ENCODE peak calls at places on chromosomes 6 and 20, in six cellular contexts. Z is A549, D is endothelial cell of umbilical vein, U is H1, P is WTC11, W is K562. N is an unnamed sample.

GRCh38 chr6:24864345-24864744 is 65.6 kb upstream of the ARMH2 start:
- DNase-seq in W (no peak), U (no peak), Z (no peak), D (no peak), P (no peak), N (no peak)

GRCh38 chr6:37966801-37967200 is 147.3 kb downstream of the ZFAND3 start:
- DNase-seq in P (no peak), D (no peak), Z (no peak), W (no peak), U (no peak), N (no peak)

GRCh38 chr20:11170565-11170964 is 496.8 kb upstream of the JAG1 start:
- DNase-seq in P (no peak), U (no peak), D (no peak), W (no peak), Z (no peak), N (no peak)

GRCh38 chr20:44961868-44962267 is 1.7 kb upstream of the TOMM34 start:
- DNase-seq in U (no peak), Z (no peak), D (peak; percentile 23), P (no peak), W (no peak), N (peak; percentile 30)

GRCh38 chr6:82006027-82006738 is 241.4 kb downstream of the IBTK start:
- DNase-seq in U (peak; percentile 46), W (no peak), Z (no peak), D (no peak), P (peak; percentile 17), N (peak; percentile 57)

GRCh38 chr20:13819885-13820645 is 35.2 kb downstream of the NDUFAF5 start:
- DNase-seq in U (no peak), Z (peak; percentile 73), W (peak; percentile 32), P (peak; percentile 20), D (peak; percentile 60), N (peak; percentile 70)

GRCh38 chr20:58236612-58237317 is 8.3 kb upstream of the ANKRD60 start:
- DNase-seq in D (peak; percentile 66), Z (peak; percentile 84), U (peak; percentile 97), P (peak; percentile 82), W (peak; percentile 74), N (peak; percentile 52)

GRCh38 chr6:57135885-57136284 is 36.2 kb upstream of the BAG2 start:
- DNase-seq in P (no peak), Z (no peak), U (no peak), W (no peak), D (no peak), N (no peak)

GRCh38 chr20:49284818-49285217 is 7.0 kb upstream of the ZNFX1 start:
- DNase-seq in D (no peak), Z (no peak), W (no peak), U (no peak), P (no peak), N (no peak)

GRCh38 chr6:7137335-7138106 is 29.8 kb downstream of the RREB1 start:
- DNase-seq in W (peak; percentile 53), U (peak; percentile 45), Z (no peak), D (peak; percentile 37), P (no peak), N (no peak)

GRCh38 chr20:61849822-61850221 is 215.9 kb downstream of the TAF4 start:
- DNase-seq in P (no peak), U (no peak), W (no peak), D (no peak), Z (no peak), N (no peak)

GRCh38 chr20:48283470-48284110 is 498.3 kb upstream of the SULF2 start:
- DNase-seq in D (peak; percentile 99), W (no peak), P (no peak), U (no peak), Z (no peak), N (peak; percentile 82)

GRCh38 chr6:41546866-41547798 is 951 bp downstream of the FOXP4 start:
- DNase-seq in Z (peak; percentile 13), P (no peak), D (peak; percentile 31), W (peak; percentile 80), U (peak; percentile 70), N (no peak)

GRCh38 chr6:54533567-54533966 is 225.3 kb downstream of the TINAG start:
- DNase-seq in D (no peak), P (no peak), U (no peak), W (no peak), Z (no peak), N (no peak)

GRCh38 chr20:62706344-62706743 is 2.3 kb upstream of the NTSR1 start:
- DNase-seq in P (no peak), D (no peak), Z (no peak), W (no peak), U (no peak), N (no peak)

GRCh38 chr20:3815703-3816315 is 4.5 kb upstream of the AP5S1 start:
- DNase-seq in P (no peak), D (no peak), Z (no peak), U (no peak), W (no peak), N (no peak)

GRCh38 chr6:155185544-155185943 is 78.3 kb upstream of the CLDN20 start:
- DNase-seq in W (no peak), D (peak; percentile 25), P (peak; percentile 60), U (peak; percentile 63), Z (peak; percentile 25), N (no peak)

GRCh38 chr6:155014715-155015300 is 19.7 kb downstream of the TIAM2 start:
- DNase-seq in U (no peak), D (peak; percentile 69), P (no peak), W (no peak), Z (no peak), N (no peak)

GRCh38 chr20:58788896-58789295 is 61.8 kb downstream of the GNAS-AS1 start:
- DNase-seq in P (no peak), D (no peak), Z (no peak), W (no peak), U (no peak), N (no peak)

GRCh38 chr6:24838081-24838480 is 39.4 kb upstream of the ARMH2 start:
- DNase-seq in W (no peak), P (no peak), D (no peak), Z (no peak), U (no peak), N (no peak)

GRCh38 chr6:149563928-149564325 is 2.2 kb upstream of the GINM1 start:
- DNase-seq in W (no peak), U (no peak), Z (no peak), P (no peak), D (no peak), N (no peak)

GRCh38 chr6:12508553-12508952 is 208.0 kb upstream of the PHACTR1 start:
- DNase-seq in W (no peak), Z (no peak), U (no peak), P (no peak), D (no peak), N (no peak)

GRCh38 chr20:32487381-32487780 is 97.8 kb downstream of the NOL4L start:
- DNase-seq in U (no peak), P (no peak), D (no peak), Z (no peak), W (no peak), N (no peak)

GRCh38 chr6:163626073-163626867 is 211.8 kb downstream of the QKI start:
- DNase-seq in U (no peak), Z (no peak), W (no peak), P (no peak), D (no peak), N (no peak)

GRCh38 chr6:88536056-88536455 is 369.9 kb upstream of the CNR1 start:
- DNase-seq in P (no peak), Z (no peak), W (no peak), U (no peak), D (no peak), N (no peak)

GRCh38 chr6:15551798-15552197 is 111.0 kb downstream of the DTNBP1 start:
- DNase-seq in P (no peak), Z (no peak), D (peak; percentile 92), W (no peak), U (no peak), N (no peak)
- TF ChIP-seq JUN in P (no peak), Z (no peak), D (peak; percentile 83), W (no peak), U (no peak), N (no peak)

GRCh38 chr6:33592280-33592594 is 12.2 kb upstream of the BAK1 start:
- DNase-seq in W (no peak), U (no peak), P (no peak), Z (no peak), D (no peak), N (no peak)

GRCh38 chr6:33591633-33592032 is 11.6 kb upstream of the BAK1 start:
- DNase-seq in P (no peak), D (no peak), U (no peak), W (no peak), Z (no peak), N (no peak)

GRCh38 chr6:33590531-33591198 is 10.6 kb upstream of the BAK1 start:
- DNase-seq in D (no peak), P (no peak), W (peak; percentile 63), Z (peak; percentile 33), U (peak; percentile 62), N (peak; percentile 80)

GRCh38 chr6:33593414-33593727 is 13.3 kb upstream of the BAK1 start:
- DNase-seq in W (no peak), U (no peak), P (no peak), Z (no peak), D (no peak), N (no peak)

DNA sequence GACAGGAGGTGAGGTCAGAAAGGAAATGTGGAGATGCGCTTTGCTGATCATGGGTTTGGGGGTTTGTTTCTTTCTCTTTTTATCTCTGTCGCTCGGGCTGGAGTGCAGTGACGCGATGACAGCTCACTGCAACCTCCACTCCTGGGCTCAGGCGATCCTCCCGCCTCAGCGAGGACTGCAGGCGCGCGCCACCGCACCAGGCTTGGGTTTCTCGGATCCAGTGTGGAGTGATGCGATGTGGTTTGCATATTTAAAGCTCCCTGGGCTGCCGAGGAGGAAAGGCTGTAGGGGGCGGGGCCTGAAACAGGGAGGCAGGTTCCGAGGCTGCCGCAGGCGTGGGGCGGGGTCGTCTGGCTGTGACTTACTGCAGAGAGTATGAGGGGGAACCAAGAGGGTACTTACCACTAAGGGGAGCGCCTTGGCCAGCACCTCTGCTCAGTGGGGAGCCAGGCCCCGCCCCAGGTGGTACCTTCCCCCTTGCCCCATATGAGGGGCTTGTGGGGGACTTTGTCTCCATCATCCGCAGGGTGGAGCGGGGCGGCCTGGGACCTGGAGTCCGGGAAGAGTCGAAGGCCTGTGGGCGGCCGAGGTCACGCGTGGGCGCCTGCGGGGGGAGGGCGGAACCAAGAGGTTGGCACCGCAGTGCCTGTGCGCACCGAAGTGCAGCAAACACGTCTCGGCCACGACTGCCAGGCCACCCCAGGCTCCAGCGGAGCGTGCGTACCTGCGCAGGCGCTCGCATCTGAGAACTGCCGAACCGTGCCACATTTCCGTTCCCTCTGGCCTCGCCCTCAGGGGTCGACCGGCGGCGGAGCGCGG is 12.7 kb upstream of the BAK1 start:
- DNase-seq in Z (no peak), W (peak; percentile 58), P (peak; percentile 84), D (no peak), U (peak; percentile 87), N (no peak)
- TF ChIP-seq JUN in Z (no peak), W (no peak), P (no peak), D (no peak), U (no peak), N (no peak)

DNA sequence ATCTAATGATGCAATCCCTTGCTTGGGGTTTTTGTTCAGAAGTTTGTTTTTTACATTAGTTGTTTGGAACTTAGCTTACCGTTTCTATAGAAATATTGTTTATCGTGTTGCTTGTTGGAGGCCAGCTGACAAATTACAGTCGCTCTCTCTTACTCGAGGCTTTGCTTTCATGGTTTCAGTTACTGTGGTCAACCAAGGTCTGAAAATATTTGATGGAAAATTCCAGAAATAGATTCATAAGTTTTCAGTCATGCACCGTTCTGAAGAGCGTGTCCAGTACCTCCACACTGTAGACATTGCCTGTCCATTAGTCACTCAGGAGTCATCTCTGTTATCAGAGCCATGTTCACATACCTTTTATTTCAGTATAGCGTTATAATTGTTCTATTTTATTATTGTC is 47.9 kb downstream of the DEK start:
- DNase-seq in P (no peak), D (no peak), U (no peak), W (no peak), Z (no peak), N (no peak)
- TF ChIP-seq JUN in P (no peak), D (no peak), U (no peak), W (no peak), Z (no peak), N (no peak)

GRCh38 chr6:170093658-170094596 is 197.0 kb downstream of the DLL1 start:
- DNase-seq in U (peak; percentile 37), D (no peak), Z (no peak), W (no peak), P (no peak), N (no peak)
- TF ChIP-seq JUN in U (no peak), D (no peak), Z (no peak), W (no peak), P (no peak), N (no peak)